ENCODE peak calls at places on chromosome 6, in seven cellular contexts. One of them, this sample, is unnamed.
A peak's percentile ranks its signal among the peaks of the same experiment; 100 is the strongest.

GRCh38 chr6:31541059-31541657 is 645 bp downstream of the DDX39B start:
- DNase-seq in foreskin fibroblast: peak; percentile 42
- DNase-seq in A549: peak; percentile 40
- DNase-seq in COR-L47: peak; percentile 60
- DNase-seq in left cardiac atrium: peak; percentile 65
- DNase-seq in left lobe of liver: no peak
- DNase-seq in astrocyte of the cerebellum: peak; percentile 15
- DNase-seq in this sample: no peak

GRCh38 chr6:97687916-97688315 is 404.9 kb upstream of the MMS22L start:
- DNase-seq in astrocyte of the cerebellum: no peak
- DNase-seq in left lobe of liver: no peak
- DNase-seq in A549: no peak
- DNase-seq in left cardiac atrium: no peak
- DNase-seq in foreskin fibroblast: no peak
- DNase-seq in COR-L47: no peak
- DNase-seq in this sample: no peak

GRCh38 chr6:53956068-53956711 is 155.1 kb upstream of the MLIP start:
- DNase-seq in left cardiac atrium: peak; percentile 75
- DNase-seq in foreskin fibroblast: peak; percentile 17
- DNase-seq in A549: peak; percentile 74
- DNase-seq in left lobe of liver: no peak
- DNase-seq in astrocyte of the cerebellum: peak; percentile 64
- DNase-seq in COR-L47: peak; percentile 77
- DNase-seq in this sample: peak; percentile 33

GRCh38 chr6:87807423-87807978 is 105.5 kb upstream of the AKIRIN2 start:
- DNase-seq in left lobe of liver: no peak
- DNase-seq in foreskin fibroblast: no peak
- DNase-seq in A549: no peak
- DNase-seq in COR-L47: no peak
- DNase-seq in left cardiac atrium: no peak
- DNase-seq in astrocyte of the cerebellum: no peak
- DNase-seq in this sample: no peak

GRCh38 chr6:166566026-166567011 is 20.2 kb downstream of the RAMACL start:
- DNase-seq in A549: no peak
- DNase-seq in astrocyte of the cerebellum: no peak
- DNase-seq in left cardiac atrium: no peak
- DNase-seq in COR-L47: no peak
- DNase-seq in foreskin fibroblast: no peak
- DNase-seq in left lobe of liver: no peak
- DNase-seq in this sample: no peak

GRCh38 chr6:72619883-72620696 is 1.8 kb upstream of the KCNQ5 start:
- DNase-seq in COR-L47: no peak
- DNase-seq in foreskin fibroblast: peak; percentile 26
- DNase-seq in left cardiac atrium: peak; percentile 35
- DNase-seq in left lobe of liver: no peak
- DNase-seq in astrocyte of the cerebellum: no peak
- DNase-seq in A549: no peak
- DNase-seq in this sample: no peak

GRCh38 chr6:155142902-155143609 is 120.8 kb upstream of the CLDN20 start:
- DNase-seq in astrocyte of the cerebellum: no peak
- DNase-seq in A549: no peak
- DNase-seq in left lobe of liver: no peak
- DNase-seq in left cardiac atrium: no peak
- DNase-seq in foreskin fibroblast: no peak
- DNase-seq in COR-L47: no peak
- DNase-seq in this sample: no peak

GRCh38 chr6:73675466-73676098 is 20.4 kb upstream of the CD109 start:
- DNase-seq in COR-L47: peak; percentile 53
- DNase-seq in astrocyte of the cerebellum: peak; percentile 57
- DNase-seq in left lobe of liver: peak; percentile 68
- DNase-seq in A549: peak; percentile 77
- DNase-seq in foreskin fibroblast: peak; percentile 73
- DNase-seq in left cardiac atrium: peak; percentile 76
- DNase-seq in this sample: peak; percentile 68

GRCh38 chr6:127554435-127555006 is 22.5 kb upstream of the C6orf58 start:
- DNase-seq in foreskin fibroblast: peak; percentile 23
- DNase-seq in A549: peak; percentile 51
- DNase-seq in astrocyte of the cerebellum: no peak
- DNase-seq in left lobe of liver: no peak
- DNase-seq in left cardiac atrium: no peak
- DNase-seq in COR-L47: no peak
- DNase-seq in this sample: no peak

GRCh38 chr6:14065350-14065749 is 52.2 kb upstream of the CD83 start:
- DNase-seq in left lobe of liver: no peak
- DNase-seq in left cardiac atrium: no peak
- DNase-seq in astrocyte of the cerebellum: no peak
- DNase-seq in A549: no peak
- DNase-seq in COR-L47: no peak
- DNase-seq in foreskin fibroblast: no peak
- DNase-seq in this sample: no peak